ENCODE peak calls at places on chromosomes 5 and 9, in six cellular contexts. Q is heart left ventricle, W is spleen, M is endothelial cell of umbilical vein, Y is adrenal gland, K is A549. N is an unnamed sample.

GRCh38 chr5:69497006-69497520 is 4.5 kb downstream of the OCLN start:
- DNase-seq in Q (no peak), W (no peak), M (peak), Y (no peak), K (no peak), N (no peak)

GRCh38 chr5:146447734-146448380 is 724 bp downstream of the TCERG1 start:
- DNase-seq in Q (no peak), W (no peak), M (peak), Y (no peak), K (peak), N (no peak)

GRCh38 chr5:169651526-169651925 is 14.5 kb downstream of the DOCK2 start:
- DNase-seq in Q (no peak), W (no peak), M (no peak), Y (no peak), K (no peak), N (no peak)

GRCh38 chr9:135887021-135887507 is 20.3 kb downstream of the CAMSAP1 start:
- DNase-seq in Q (no peak), W (no peak), M (no peak), Y (peak), K (no peak), N (no peak)

GRCh38 chr9:131554865-131555351 is 9.6 kb downstream of the PRRT1B start:
- DNase-seq in Q (no peak), W (no peak), M (no peak), Y (no peak), K (no peak), N (no peak)

GRCh38 chr9:35748858-35749514 is at the start of the genes GBA2 and RGP1:
- DNase-seq in Q (peak), W (peak), M (peak), Y (peak), K (peak), N (peak)

GRCh38 chr9:109156705-109157104 is 10.3 kb downstream of the FRRS1L start:
- DNase-seq in Q (no peak), W (no peak), M (no peak), Y (no peak), K (no peak), N (no peak)

GRCh38 chr5:103408408-103408807 is 149.8 kb downstream of the MACIR start:
- DNase-seq in Q (no peak), W (no peak), M (no peak), Y (no peak), K (no peak), N (no peak)

GRCh38 chr5:27240791-27241190 is 202.4 kb upstream of the CDH9 start:
- DNase-seq in Q (no peak), W (no peak), M (no peak), Y (no peak), K (no peak), N (no peak)

GRCh38 chr5:133727636-133728035 is 115.3 kb upstream of the FSTL4 start:
- DNase-seq in Q (no peak), W (no peak), M (peak), Y (no peak), K (no peak), N (no peak)

GRCh38 chr5:87411586-87412416 is 929 bp downstream of the CCNH start:
- DNase-seq in Q (no peak), W (no peak), M (peak), Y (peak), K (peak), N (no peak)

GRCh38 chr5:149141224-149141956 is at the start of gene ABLIM3:
- DNase-seq in Q (peak), W (peak), M (peak), Y (peak), K (peak), N (peak)
- TF ChIP-seq POLR2A in Q (peak), W (no peak), M (no peak), Y (no peak), K (no peak), N (no peak)

DNA sequence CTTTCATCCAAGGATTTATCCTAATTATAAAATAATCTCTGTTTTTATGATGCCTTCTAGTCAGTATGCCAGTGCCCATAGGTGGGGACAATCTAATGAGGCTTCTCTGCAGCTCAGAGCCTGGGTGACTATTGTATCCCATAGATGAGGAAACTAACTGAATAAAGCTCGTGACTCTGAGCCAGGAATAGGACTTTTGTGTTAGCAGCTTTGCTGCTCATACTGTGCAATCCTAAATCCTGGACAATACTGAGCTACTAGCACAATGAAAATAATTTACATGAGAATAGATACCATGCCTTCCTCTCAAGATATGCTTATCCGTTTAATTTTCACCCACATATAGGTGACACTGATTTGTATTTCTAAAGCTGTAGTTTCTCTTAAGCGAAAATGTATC is 443.0 kb downstream of the PLK2 start:
- DNase-seq in Q (no peak), W (no peak), M (peak), Y (no peak), K (no peak), N (no peak)
- H3K27ac ChIP-seq in Q (no peak), W (no peak), M (no peak), Y (no peak), K (no peak), N (peak)

DNA sequence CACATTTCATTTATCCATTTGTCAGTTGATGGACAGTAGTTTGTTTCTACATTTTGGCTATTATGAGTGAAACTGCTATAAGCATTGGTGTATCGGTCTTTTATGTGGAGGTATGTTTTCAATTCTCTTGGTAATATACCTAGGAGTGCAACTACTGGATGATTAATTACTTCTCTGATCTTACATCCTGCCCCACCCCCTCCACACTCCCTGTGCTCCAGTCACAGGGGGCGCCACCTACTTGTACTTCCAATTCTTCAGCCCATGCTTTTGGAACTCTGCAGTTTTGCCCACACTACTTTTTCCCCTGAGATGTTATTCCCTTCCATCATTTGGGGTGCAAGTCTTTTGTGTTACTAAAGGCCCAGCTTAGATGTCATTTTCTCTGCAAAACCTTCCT is 42.0 kb downstream of the SEC61B start:
- DNase-seq in Q (no peak), W (no peak), M (peak), Y (no peak), K (peak), N (no peak)
- TF ChIP-seq CTCF in Q (no peak), W (no peak), M (peak), Y (no peak), K (no peak), N (no peak)

DNA sequence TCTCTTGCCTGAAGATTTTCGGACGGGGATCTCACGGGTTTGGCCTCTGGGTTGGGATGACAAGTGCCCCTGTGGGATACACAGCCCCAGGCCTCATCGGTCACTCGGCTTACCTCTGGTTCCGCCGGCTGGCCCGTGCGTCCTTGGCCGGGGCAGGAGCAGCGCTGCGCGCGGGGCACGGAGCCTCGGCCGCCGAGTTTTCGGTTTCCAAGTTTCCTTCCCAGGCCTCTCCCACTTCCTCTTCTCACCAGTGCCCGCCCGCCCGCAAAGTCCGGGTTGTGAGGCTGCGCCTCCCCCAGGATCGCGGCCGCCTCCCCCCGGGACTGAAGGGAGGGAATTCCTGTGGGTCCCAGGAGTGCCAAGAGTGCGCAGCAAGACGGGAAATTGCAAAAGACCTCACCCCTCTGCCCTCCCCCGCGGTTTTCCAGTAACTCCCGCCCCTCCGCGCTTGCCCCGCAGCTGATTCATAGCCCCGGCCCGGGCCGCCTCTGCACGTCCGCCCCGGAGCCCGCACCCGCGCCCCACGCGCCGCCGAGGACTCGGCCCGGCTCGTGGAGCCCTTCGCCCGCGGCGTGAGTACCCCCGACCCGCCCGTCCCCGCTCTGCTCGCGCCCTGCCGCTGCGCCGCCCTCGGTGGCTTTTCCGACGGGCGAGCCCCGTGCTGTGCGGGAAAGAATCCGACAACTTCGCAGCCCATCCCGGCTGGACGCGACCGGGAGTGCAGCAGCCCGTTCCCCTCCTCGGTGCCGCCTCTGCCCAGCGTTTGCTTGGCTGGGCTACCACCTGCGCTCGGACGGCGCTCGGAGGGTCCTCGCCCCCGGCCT is at the start of gene OSMR:
- DNase-seq in Q (peak), W (peak), M (peak), Y (peak), K (peak), N (peak)
- TF ChIP-seq POLR2A in Q (peak), W (peak), M (peak), Y (peak), K (peak), N (peak)

GRCh38 chr5:127586371-127586770 is 62.5 kb upstream of the CTXN3 start:
- DNase-seq in Q (no peak), W (no peak), M (no peak), Y (no peak), K (no peak), N (no peak)

GRCh38 chr5:127585661-127586060 is 63.2 kb upstream of the CTXN3 start:
- DNase-seq in Q (no peak), W (no peak), M (no peak), Y (no peak), K (no peak), N (no peak)

GRCh38 chr5:127582723-127583370 is 65.4 kb downstream of the PRRC1 start:
- DNase-seq in Q (no peak), W (no peak), M (no peak), Y (no peak), K (no peak), N (no peak)

GRCh38 chr5:127577458-127577857 is 60.0 kb downstream of the PRRC1 start:
- DNase-seq in Q (no peak), W (no peak), M (peak), Y (no peak), K (no peak), N (no peak)

GRCh38 chr5:127580731-127581130 is 63.3 kb downstream of the PRRC1 start:
- DNase-seq in Q (no peak), W (no peak), M (no peak), Y (no peak), K (no peak), N (no peak)
- H3K27ac ChIP-seq in Q (no peak), W (no peak), M (no peak), Y (no peak), K (no peak), N (no peak)

DNA sequence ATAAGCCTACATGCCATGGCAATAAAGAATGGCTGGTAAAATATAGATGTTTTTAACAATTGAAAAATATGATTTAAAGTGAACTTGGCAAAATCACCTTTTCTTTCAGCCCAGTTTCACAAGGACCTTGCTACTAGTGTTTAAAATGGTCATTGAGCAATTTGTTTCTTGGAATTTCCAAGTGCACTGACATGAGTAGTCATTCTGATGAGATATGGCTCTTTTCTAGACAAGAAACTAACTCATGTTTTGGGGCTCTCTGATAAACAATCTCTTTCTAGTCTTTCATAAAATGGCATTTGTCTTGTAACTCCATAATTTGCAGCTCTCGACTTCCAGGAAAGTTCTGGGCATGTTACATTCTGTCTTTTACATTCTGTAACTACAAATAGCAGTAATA is 176.8 kb downstream of the NR2F1-AS1 start:
- DNase-seq in Q (no peak), W (no peak), M (no peak), Y (no peak), K (no peak), N (no peak)
- TF ChIP-seq CTCF in Q (no peak), W (no peak), M (no peak), Y (no peak), K (no peak), N (no peak)

GRCh38 chr9:96871176-96871575 is 16.9 kb upstream of the ZNF782 start:
- DNase-seq in Q (no peak), W (no peak), M (no peak), Y (no peak), K (no peak), N (no peak)

GRCh38 chr9:96874201-96874785 is 20.0 kb upstream of the ZNF782 start:
- DNase-seq in Q (no peak), W (no peak), M (no peak), Y (no peak), K (no peak), N (no peak)

GRCh38 chr9:96877269-96877668 is 23.0 kb upstream of the ZNF782 start:
- DNase-seq in Q (no peak), W (peak), M (no peak), Y (no peak), K (no peak), N (no peak)

GRCh38 chr9:96874947-96875459 is 20.7 kb upstream of the ZNF782 start:
- DNase-seq in Q (no peak), W (no peak), M (peak), Y (no peak), K (peak), N (no peak)

GRCh38 chr9:96875460-96876142 is 21.3 kb upstream of the ZNF782 start:
- DNase-seq in Q (peak), W (peak), M (peak), Y (peak), K (peak), N (no peak)
- TF ChIP-seq POLR2A in Q (no peak), W (no peak), M (no peak), Y (no peak), K (no peak), N (no peak)

GRCh38 chr5:88679638-88680037 is 203.3 kb downstream of the MEF2C start:
- DNase-seq in Q (no peak), W (no peak), M (no peak), Y (no peak), K (no peak), N (no peak)
- H3K27ac ChIP-seq in Q (no peak), W (no peak), M (no peak), Y (no peak), K (no peak), N (no peak)

GRCh38 chr9:17531642-17532254 is 47.1 kb upstream of the SH3GL2 start:
- DNase-seq in Q (no peak), W (no peak), M (peak), Y (peak), K (peak), N (no peak)
- TF ChIP-seq CTCF in Q (peak), W (peak), M (peak), Y (peak), K (peak), N (peak)

GRCh38 chr9:132773764-132774339 is 103.6 kb downstream of the GTF3C4 start:
- DNase-seq in Q (no peak), W (no peak), M (no peak), Y (no peak), K (no peak), N (no peak)

GRCh38 chr9:132773093-132773492 is 102.8 kb downstream of the GTF3C4 start:
- DNase-seq in Q (no peak), W (no peak), M (no peak), Y (no peak), K (no peak), N (no peak)

GRCh38 chr9:132769895-132770774 is 99.9 kb downstream of the GTF3C4 start:
- DNase-seq in Q (peak), W (peak), M (peak), Y (peak), K (peak), N (peak)

GRCh38 chr9:132770775-132771310 is 100.6 kb downstream of the GTF3C4 start:
- DNase-seq in Q (no peak), W (no peak), M (no peak), Y (no peak), K (no peak), N (no peak)

GRCh38 chr9:132768932-132769894 is 98.9 kb downstream of the GTF3C4 start:
- DNase-seq in Q (peak), W (peak), M (peak), Y (peak), K (peak), N (no peak)
- TF ChIP-seq POLR2A in Q (no peak), W (no peak), M (no peak), Y (no peak), K (no peak), N (no peak)

N was measured in breast epithelium.